ENCODE peak calls at places on chromosomes 3 and 15, in four cellular contexts. One of them, this sample, is unnamed.

GRCh38 chr3:9473496-9473895 is 76.1 kb downstream of the SETD5 start:
- DNase-seq in SK-N-SH: no peak
- DNase-seq in psoas muscle: no peak
- DNase-seq in H1: no peak
- DNase-seq in this sample: no peak

GRCh38 chr15:41650806-41651205 is 9.4 kb upstream of the MGA start:
- DNase-seq in SK-N-SH: no peak
- DNase-seq in psoas muscle: no peak
- DNase-seq in H1: no peak
- DNase-seq in this sample: no peak

GRCh38 chr3:159732172-159733111 is 256.2 kb upstream of the IL12A start:
- DNase-seq in SK-N-SH: no peak
- DNase-seq in psoas muscle: no peak
- DNase-seq in H1: peak; percentile 59
- DNase-seq in this sample: no peak

GRCh38 chr15:101455291-101455916 is 34.1 kb downstream of the PCSK6 start:
- DNase-seq in SK-N-SH: peak; percentile 63
- DNase-seq in psoas muscle: peak; percentile 65
- DNase-seq in H1: no peak
- DNase-seq in this sample: no peak

GRCh38 chr3:149247025-149247710 is 25.5 kb upstream of the CP start:
- DNase-seq in SK-N-SH: no peak
- DNase-seq in psoas muscle: no peak
- DNase-seq in H1: no peak
- DNase-seq in this sample: no peak

GRCh38 chr3:160226026-160226739 is 961 bp downstream of the C3orf80 start:
- DNase-seq in SK-N-SH: peak; percentile 78
- DNase-seq in psoas muscle: no peak
- DNase-seq in H1: peak; percentile 70
- DNase-seq in this sample: no peak

GRCh38 chr15:67005294-67005996 is 60.0 kb upstream of the SMAD3 start:
- DNase-seq in SK-N-SH: no peak
- DNase-seq in psoas muscle: no peak
- DNase-seq in H1: peak; percentile 35
- DNase-seq in this sample: no peak

GRCh38 chr15:85296615-85297402 is 83.6 kb upstream of the AKAP13 start:
- DNase-seq in SK-N-SH: peak; percentile 70
- DNase-seq in psoas muscle: no peak
- DNase-seq in H1: peak; percentile 69
- DNase-seq in this sample: peak; percentile 27

GRCh38 chr15:80404057-80404718 is at the start of gene ARNT2:
- DNase-seq in SK-N-SH: peak; percentile 91
- DNase-seq in psoas muscle: peak; percentile 18
- DNase-seq in H1: peak; percentile 73
- DNase-seq in this sample: no peak

GRCh38 chr3:56303508-56303907 is 164.8 kb downstream of the ERC2 start:
- DNase-seq in SK-N-SH: peak; percentile 54
- DNase-seq in psoas muscle: no peak
- DNase-seq in H1: peak; percentile 61
- DNase-seq in this sample: peak; percentile 74

GRCh38 chr3:184116017-184116416 is 19.1 kb upstream of the EIF2B5 start:
- DNase-seq in SK-N-SH: no peak
- DNase-seq in psoas muscle: no peak
- DNase-seq in H1: no peak
- DNase-seq in this sample: no peak

GRCh38 chr3:38360345-38360744 is 13.8 kb downstream of the XYLB start:
- DNase-seq in SK-N-SH: no peak
- DNase-seq in psoas muscle: no peak
- DNase-seq in H1: no peak
- DNase-seq in this sample: no peak

GRCh38 chr3:174023445-174023844 is 625.9 kb downstream of the NLGN1 start:
- DNase-seq in SK-N-SH: no peak
- DNase-seq in psoas muscle: no peak
- DNase-seq in H1: no peak
- DNase-seq in this sample: no peak

GRCh38 chr3:61530355-61530754 is 31.0 kb upstream of the PTPRG start:
- DNase-seq in SK-N-SH: peak; percentile 26
- DNase-seq in psoas muscle: no peak
- DNase-seq in H1: no peak
- DNase-seq in this sample: no peak

GRCh38 chr15:74957301-74958035 is 896 bp upstream of the RPP25 start:
- DNase-seq in SK-N-SH: no peak
- DNase-seq in psoas muscle: peak; percentile 47
- DNase-seq in H1: peak; percentile 71
- DNase-seq in this sample: no peak

GRCh38 chr3:190116551-190117067 is 4.1 kb downstream of the P3H2 start:
- DNase-seq in SK-N-SH: no peak
- DNase-seq in psoas muscle: no peak
- DNase-seq in H1: no peak
- DNase-seq in this sample: no peak

GRCh38 chr3:15440891-15441290 is 13.5 kb downstream of the EAF1 start:
- DNase-seq in SK-N-SH: no peak
- DNase-seq in psoas muscle: no peak
- DNase-seq in H1: no peak
- DNase-seq in this sample: no peak

GRCh38 chr15:83436513-83437158 is 10.5 kb upstream of the SH3GL3 start:
- DNase-seq in SK-N-SH: peak; percentile 42
- DNase-seq in psoas muscle: no peak
- DNase-seq in H1: peak; percentile 49
- DNase-seq in this sample: no peak

GRCh38 chr3:47715928-47716327 is 65.8 kb downstream of the SMARCC1 start:
- DNase-seq in SK-N-SH: no peak
- DNase-seq in psoas muscle: peak; percentile 44
- DNase-seq in H1: no peak
- DNase-seq in this sample: no peak

GRCh38 chr3:114584734-114585371 is 291.0 kb downstream of the TIGIT start:
- DNase-seq in SK-N-SH: no peak
- DNase-seq in psoas muscle: no peak
- DNase-seq in H1: no peak
- DNase-seq in this sample: no peak

GRCh38 chr3:194166682-194167479 is 30.9 kb downstream of the HES1 start:
- DNase-seq in SK-N-SH: peak; percentile 68
- DNase-seq in psoas muscle: no peak
- DNase-seq in H1: no peak
- DNase-seq in this sample: no peak

GRCh38 chr15:78507831-78508160 is 419 bp downstream of the HYKK start:
- DNase-seq in SK-N-SH: no peak
- DNase-seq in psoas muscle: no peak
- DNase-seq in H1: no peak
- DNase-seq in this sample: no peak

GRCh38 chr15:78509726-78510312 is 2.4 kb downstream of the HYKK start:
- DNase-seq in SK-N-SH: no peak
- DNase-seq in psoas muscle: no peak
- DNase-seq in H1: no peak
- DNase-seq in this sample: no peak

GRCh38 chr15:78502641-78503040 is 4.7 kb upstream of the HYKK start:
- DNase-seq in SK-N-SH: no peak
- DNase-seq in psoas muscle: no peak
- DNase-seq in H1: no peak
- DNase-seq in this sample: no peak

GRCh38 chr15:78508272-78508671 is 895 bp downstream of the HYKK start:
- DNase-seq in SK-N-SH: no peak
- DNase-seq in psoas muscle: no peak
- DNase-seq in H1: no peak
- DNase-seq in this sample: no peak

GRCh38 chr15:78506971-78507830 is at the start of gene HYKK:
- DNase-seq in SK-N-SH: peak; percentile 96
- DNase-seq in psoas muscle: peak; percentile 87
- DNase-seq in H1: peak; percentile 90
- DNase-seq in this sample: peak; percentile 91
- H3K27ac ChIP-seq in SK-N-SH: peak within 1 kb of the TSS; percentile 2
- H3K27ac ChIP-seq in psoas muscle: peak within 1 kb of the TSS; percentile 76
- H3K27ac ChIP-seq in H1: no peak within 1 kb of the TSS
- H3K27ac ChIP-seq in this sample: no peak within 1 kb of the TSS

GRCh38 chr3:112134335-112135124 is 1.5 kb upstream of the GCSAM start:
- DNase-seq in SK-N-SH: peak; percentile 13
- DNase-seq in psoas muscle: no peak
- DNase-seq in H1: no peak
- DNase-seq in this sample: no peak
- H3K4me1 ChIP-seq in SK-N-SH: peaks cover 4% of the 10 kb centered on the region
- H3K4me1 ChIP-seq in psoas muscle: peaks cover 4% of the 10 kb centered on the region
- H3K4me1 ChIP-seq in H1: peaks cover 4% of the 10 kb centered on the region
- H3K4me1 ChIP-seq in this sample: no peaks in the 10 kb centered on the region

GRCh38 chr3:127678611-127679533 is 6.1 kb downstream of the ABTB1 start:
- DNase-seq in SK-N-SH: no peak
- DNase-seq in psoas muscle: peak; percentile 27
- DNase-seq in H1: peak; percentile 43
- DNase-seq in this sample: no peak
- H3K27ac ChIP-seq in SK-N-SH: no peak overlapping the region
- H3K27ac ChIP-seq in psoas muscle: peak overlapping the region; percentile 67
- H3K27ac ChIP-seq in H1: no peak overlapping the region
- H3K27ac ChIP-seq in this sample: no peak overlapping the region

GRCh38 chr3:120495809-120496208 is 45.0 kb upstream of the FSTL1 start:
- DNase-seq in SK-N-SH: no peak
- DNase-seq in psoas muscle: no peak
- DNase-seq in H1: no peak
- DNase-seq in this sample: no peak
- H3K4me1 ChIP-seq in SK-N-SH: no peaks in the 10 kb centered on the region
- H3K4me1 ChIP-seq in psoas muscle: no peaks in the 10 kb centered on the region
- H3K4me1 ChIP-seq in H1: peaks cover 9% of the 10 kb centered on the region
- H3K4me1 ChIP-seq in this sample: no peaks in the 10 kb centered on the region

DNA sequence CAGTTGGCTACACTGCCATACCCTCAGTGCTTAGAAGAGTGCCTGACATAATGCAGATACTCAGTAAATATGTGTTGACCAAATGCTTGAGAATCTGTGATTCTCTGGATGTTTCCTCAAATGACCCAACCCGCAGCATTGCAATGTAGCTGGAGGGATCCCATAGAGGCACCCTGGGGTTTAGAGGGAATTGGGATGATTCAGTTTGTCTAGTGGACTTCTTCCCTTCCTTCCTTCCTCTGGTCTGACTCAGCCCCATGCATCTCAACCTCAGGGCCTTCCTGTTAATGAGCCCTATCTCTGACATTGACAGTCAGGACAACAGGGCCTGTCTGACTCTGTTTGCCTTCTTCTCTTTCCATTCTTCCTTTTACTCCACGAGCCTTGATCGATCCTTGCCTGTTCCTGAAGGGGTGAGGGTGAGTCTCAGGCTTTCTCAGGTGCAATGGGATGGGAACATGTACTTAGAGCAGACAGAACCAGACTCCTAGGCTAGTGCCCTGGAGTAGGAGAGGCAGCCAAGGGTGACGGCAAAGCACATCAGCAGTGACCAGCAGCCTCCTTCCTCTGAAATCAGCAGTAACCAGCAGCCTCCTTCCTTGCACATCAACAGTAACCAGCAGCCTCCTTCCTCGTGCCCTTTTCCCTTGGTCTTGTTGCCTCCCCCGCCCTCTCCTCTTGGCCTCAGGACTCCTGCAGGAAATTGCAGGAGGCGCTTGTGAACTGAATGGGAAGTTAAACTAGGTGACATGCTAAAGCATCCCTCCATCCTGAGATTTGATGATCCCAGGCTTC is 78.2 kb downstream of the DGKG start:
- DNase-seq in SK-N-SH: no peak
- DNase-seq in psoas muscle: no peak
- DNase-seq in H1: no peak
- DNase-seq in this sample: no peak
- H3K27ac ChIP-seq in SK-N-SH: peak overlapping the region; percentile 41
- H3K27ac ChIP-seq in psoas muscle: no peak overlapping the region
- H3K27ac ChIP-seq in H1: no peak overlapping the region
- H3K27ac ChIP-seq in this sample: no peak overlapping the region

DNA sequence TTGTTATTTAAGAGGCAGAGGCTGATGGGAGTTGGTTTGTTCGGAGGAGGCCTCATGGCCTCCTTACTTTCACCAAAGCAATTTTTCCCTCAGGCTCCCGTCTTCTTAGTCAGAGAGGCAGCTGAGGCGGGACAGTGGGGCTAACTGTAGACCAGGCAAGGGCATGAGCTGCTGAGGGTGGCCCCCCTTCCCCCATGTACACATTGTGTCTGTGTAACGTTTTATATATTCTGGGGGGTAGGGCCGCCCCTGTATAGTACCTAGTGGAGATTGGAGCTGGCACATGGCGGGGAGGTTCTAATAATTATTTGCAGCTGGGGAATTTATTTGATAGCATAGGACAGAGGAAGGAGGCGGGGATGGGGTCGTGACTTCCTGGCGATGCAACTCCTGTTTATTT is 35.1 kb downstream of the NGRN start:
- DNase-seq in SK-N-SH: no peak
- DNase-seq in psoas muscle: no peak
- DNase-seq in H1: no peak
- DNase-seq in this sample: no peak
- H3K4me1 ChIP-seq in SK-N-SH: peaks cover 9% of the 10 kb centered on the region
- H3K4me1 ChIP-seq in psoas muscle: no peaks in the 10 kb centered on the region
- H3K4me1 ChIP-seq in H1: no peaks in the 10 kb centered on the region
- H3K4me1 ChIP-seq in this sample: peaks cover 3% of the 10 kb centered on the region